ENCODE peak calls at places on chromosomes 6 and 20, in four cellular contexts. B, E, Q and Z are unnamed samples.
A peak's percentile ranks its signal among the peaks of the same experiment; 100 is the strongest.

GRCh38 chr20:2596673-2597279 is 55.7 kb upstream of the NOP56 start:
- DNase-seq in B (no peak), E (no peak), Q (no peak), Z (no peak)

GRCh38 chr6:17394192-17394611 is 807 bp downstream of the CAP2 start:
- DNase-seq in B (no peak), E (peak; percentile 73), Q (no peak), Z (no peak)

GRCh38 chr20:25249198-25249931 is 1.5 kb downstream of the PYGB start:
- DNase-seq in B (no peak), E (no peak), Q (no peak), Z (no peak)

GRCh38 chr6:107576852-107577251 is 86.9 kb downstream of the SOBP start:
- DNase-seq in B (no peak), E (peak; percentile 54), Q (peak; percentile 60), Z (no peak)

GRCh38 chr6:119587537-119587936 is 238.0 kb upstream of the MAN1A1 start:
- DNase-seq in B (no peak), E (no peak), Q (no peak), Z (no peak)

GRCh38 chr20:3093861-3094361 is 9.4 kb upstream of the AVP start:
- DNase-seq in B (peak; percentile 74), E (no peak), Q (no peak), Z (no peak)

GRCh38 chr6:25186919-25187318 is 92.3 kb upstream of the CARMIL1 start:
- DNase-seq in B (no peak), E (no peak), Q (no peak), Z (no peak)

GRCh38 chr20:38426006-38426405 is 9.1 kb downstream of the SNHG17 start:
- DNase-seq in B (no peak), E (peak; percentile 98), Q (peak; percentile 82), Z (no peak)

GRCh38 chr6:16302721-16303552 is 64.5 kb downstream of the GMPR start:
- DNase-seq in B (no peak), E (no peak), Q (no peak), Z (no peak)

GRCh38 chr6:109345986-109346385 is 36.3 kb downstream of the CD164 start:
- DNase-seq in B (no peak), E (no peak), Q (no peak), Z (no peak)

GRCh38 chr20:25399038-25399430 is 8.4 kb upstream of the ABHD12 start:
- DNase-seq in B (peak; percentile 42), E (peak; percentile 76), Q (peak; percentile 76), Z (no peak)

GRCh38 chr20:63735859-63736718 is at the start of gene LIME1:
- DNase-seq in B (no peak), E (no peak), Q (no peak), Z (no peak)

GRCh38 chr6:106199998-106200397 is 113.9 kb downstream of the PRDM1 start:
- DNase-seq in B (no peak), E (peak; percentile 78), Q (peak; percentile 92), Z (peak; percentile 50)

GRCh38 chr6:158938811-158939254 is 61.2 kb downstream of the RSPH3 start:
- DNase-seq in B (no peak), E (peak; percentile 55), Q (no peak), Z (no peak)

GRCh38 chr6:21360353-21360752 is 233.2 kb upstream of the SOX4 start:
- DNase-seq in B (no peak), E (no peak), Q (no peak), Z (no peak)